ENCODE peak calls at places on chromosomes 7 and 10, in four cellular contexts. One of them, this sample, is unnamed.

GRCh38 chr10:33719005-33719703 is 384.7 kb upstream of the NRP1 start:
- DNase-seq in GM12878: no peak
- DNase-seq in astrocyte: no peak
- DNase-seq in CD8-positive, alpha-beta memory T cell: no peak
- DNase-seq in this sample: no peak

GRCh38 chr10:3812141-3812540 is 27.1 kb upstream of the KLF6 start:
- DNase-seq in astrocyte: no peak
- DNase-seq in CD8-positive, alpha-beta memory T cell: no peak
- DNase-seq in GM12878: no peak
- DNase-seq in this sample: no peak

GRCh38 chr10:29535012-29535777 is 99.6 kb downstream of the SVIL start:
- DNase-seq in astrocyte: peak; percentile 92
- DNase-seq in CD8-positive, alpha-beta memory T cell: no peak
- DNase-seq in GM12878: no peak
- DNase-seq in this sample: peak; percentile 42

GRCh38 chr7:146875222-146875785 is 758.7 kb downstream of the CNTNAP2 start:
- DNase-seq in CD8-positive, alpha-beta memory T cell: no peak
- DNase-seq in GM12878: no peak
- DNase-seq in astrocyte: no peak
- DNase-seq in this sample: no peak

GRCh38 chr10:127024655-127025054 is 119.4 kb downstream of the DOCK1 start:
- DNase-seq in GM12878: no peak
- DNase-seq in astrocyte: no peak
- DNase-seq in CD8-positive, alpha-beta memory T cell: no peak
- DNase-seq in this sample: no peak

GRCh38 chr7:113099284-113099919 is 12.8 kb upstream of the GPR85 start:
- DNase-seq in GM12878: no peak
- DNase-seq in CD8-positive, alpha-beta memory T cell: no peak
- DNase-seq in astrocyte: no peak
- DNase-seq in this sample: peak; percentile 78

GRCh38 chr7:157299613-157300405 is 37.0 kb upstream of the DNAJB6 start:
- DNase-seq in CD8-positive, alpha-beta memory T cell: peak; percentile 63
- DNase-seq in astrocyte: no peak
- DNase-seq in GM12878: no peak
- DNase-seq in this sample: no peak

GRCh38 chr7:14687777-14688176 is 214.8 kb downstream of the DGKB start:
- DNase-seq in GM12878: no peak
- DNase-seq in CD8-positive, alpha-beta memory T cell: no peak
- DNase-seq in astrocyte: peak; percentile 58
- DNase-seq in this sample: no peak

GRCh38 chr7:157302314-157302711 is 34.5 kb upstream of the DNAJB6 start:
- DNase-seq in GM12878: peak; percentile 87
- DNase-seq in CD8-positive, alpha-beta memory T cell: peak; percentile 88
- DNase-seq in astrocyte: peak; percentile 19
- DNase-seq in this sample: no peak

GRCh38 chr10:100579691-100580090 is 43.9 kb downstream of the HIF1AN start:
- DNase-seq in CD8-positive, alpha-beta memory T cell: no peak
- DNase-seq in astrocyte: no peak
- DNase-seq in GM12878: no peak
- DNase-seq in this sample: no peak

GRCh38 chr10:110860576-110861241 is 11.0 kb upstream of the PDCD4 start:
- DNase-seq in CD8-positive, alpha-beta memory T cell: peak; percentile 84
- DNase-seq in GM12878: peak; percentile 90
- DNase-seq in astrocyte: no peak
- DNase-seq in this sample: peak; percentile 59

GRCh38 chr7:131108212-131108980 is 219.3 kb upstream of the MKLN1 start:
- DNase-seq in CD8-positive, alpha-beta memory T cell: peak; percentile 86
- DNase-seq in astrocyte: no peak
- DNase-seq in GM12878: no peak
- DNase-seq in this sample: no peak

GRCh38 chr10:103874730-103875129 is 19.4 kb upstream of the SH3PXD2A start:
- DNase-seq in CD8-positive, alpha-beta memory T cell: no peak
- DNase-seq in astrocyte: no peak
- DNase-seq in GM12878: no peak
- DNase-seq in this sample: no peak

GRCh38 chr7:33423646-33424020 is 294.3 kb downstream of the BBS9 start:
- DNase-seq in GM12878: peak; percentile 24
- DNase-seq in astrocyte: no peak
- DNase-seq in CD8-positive, alpha-beta memory T cell: no peak
- DNase-seq in this sample: no peak

GRCh38 chr7:17123020-17123419 is 175.4 kb upstream of the AHR start:
- DNase-seq in CD8-positive, alpha-beta memory T cell: no peak
- DNase-seq in astrocyte: peak; percentile 91
- DNase-seq in GM12878: peak; percentile 34
- DNase-seq in this sample: no peak

GRCh38 chr10:116722736-116723427 is 19.5 kb downstream of the HSPA12A start:
- DNase-seq in CD8-positive, alpha-beta memory T cell: no peak
- DNase-seq in GM12878: no peak
- DNase-seq in astrocyte: no peak
- DNase-seq in this sample: no peak

GRCh38 chr10:79434223-79434687 is 11.2 kb downstream of the ZCCHC24 start:
- DNase-seq in astrocyte: peak; percentile 69
- DNase-seq in CD8-positive, alpha-beta memory T cell: no peak
- DNase-seq in GM12878: no peak
- DNase-seq in this sample: no peak

GRCh38 chr7:79732535-79732934 is 279.1 kb upstream of the MAGI2 start:
- DNase-seq in astrocyte: no peak
- DNase-seq in CD8-positive, alpha-beta memory T cell: no peak
- DNase-seq in GM12878: no peak
- DNase-seq in this sample: no peak

GRCh38 chr7:19754521-19755116 is 18.8 kb downstream of the TMEM196 start:
- DNase-seq in GM12878: peak; percentile 15
- DNase-seq in CD8-positive, alpha-beta memory T cell: peak; percentile 2
- DNase-seq in astrocyte: no peak
- DNase-seq in this sample: peak; percentile 22

GRCh38 chr7:21945374-21946227 is at the start of gene CDCA7L:
- DNase-seq in astrocyte: peak; percentile 60
- DNase-seq in GM12878: peak; percentile 32
- DNase-seq in CD8-positive, alpha-beta memory T cell: peak; percentile 34
- DNase-seq in this sample: peak; percentile 81

GRCh38 chr7:4803397-4804241 is 28.2 kb downstream of the AP5Z1 start:
- DNase-seq in CD8-positive, alpha-beta memory T cell: no peak
- DNase-seq in GM12878: no peak
- DNase-seq in astrocyte: no peak
- DNase-seq in this sample: no peak

GRCh38 chr7:14233898-14234174 is 244.4 kb upstream of the ETV1 start:
- DNase-seq in CD8-positive, alpha-beta memory T cell: no peak
- DNase-seq in astrocyte: no peak
- DNase-seq in GM12878: no peak
- DNase-seq in this sample: no peak

GRCh38 chr10:129883029-129883428 is 81.0 kb downstream of the EBF3 start:
- DNase-seq in CD8-positive, alpha-beta memory T cell: no peak
- DNase-seq in GM12878: no peak
- DNase-seq in astrocyte: no peak
- DNase-seq in this sample: no peak

GRCh38 chr10:12360461-12360860 is 11.1 kb downstream of the CAMK1D start:
- DNase-seq in astrocyte: no peak
- DNase-seq in CD8-positive, alpha-beta memory T cell: no peak
- DNase-seq in GM12878: no peak
- DNase-seq in this sample: no peak

GRCh38 chr10:125002044-125002422 is 60.1 kb downstream of the ZRANB1 start:
- DNase-seq in astrocyte: no peak
- DNase-seq in CD8-positive, alpha-beta memory T cell: no peak
- DNase-seq in GM12878: no peak
- DNase-seq in this sample: no peak

DNA sequence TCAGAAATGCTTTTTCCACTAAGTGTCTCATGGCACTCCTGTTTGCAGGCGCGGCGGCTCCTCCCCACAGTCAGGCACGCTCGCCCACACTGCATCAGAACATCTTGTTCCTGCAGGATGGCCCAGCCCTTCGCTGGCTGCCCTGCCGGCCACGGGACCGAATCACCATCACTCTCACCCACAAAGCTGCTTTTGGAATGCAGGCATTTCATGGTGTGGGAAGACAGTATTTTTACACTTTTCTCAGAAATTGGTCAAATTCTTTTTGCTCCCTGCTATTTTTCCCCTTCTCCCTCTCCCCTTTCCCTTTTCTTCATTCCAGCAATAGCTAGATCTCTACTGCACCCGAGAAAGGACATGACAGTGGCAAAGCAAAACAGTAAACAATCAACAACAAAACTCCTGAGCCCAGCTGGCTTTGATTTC is 176.0 kb upstream of the TNS3 start:
- DNase-seq in GM12878: no peak
- DNase-seq in astrocyte: peak; percentile 89
- DNase-seq in CD8-positive, alpha-beta memory T cell: no peak
- DNase-seq in this sample: no peak
- H3K27ac ChIP-seq in GM12878: no peak overlapping the region
- H3K27ac ChIP-seq in astrocyte: peak overlapping the region; percentile 33
- H3K27ac ChIP-seq in CD8-positive, alpha-beta memory T cell: no peak overlapping the region
- H3K27ac ChIP-seq in this sample: peak overlapping the region; percentile 52

GRCh38 chr7:66099232-66099550 is 15.5 kb upstream of the CRCP start:
- DNase-seq in astrocyte: no peak
- DNase-seq in GM12878: no peak
- DNase-seq in CD8-positive, alpha-beta memory T cell: no peak
- DNase-seq in this sample: no peak
- H3K27ac ChIP-seq in astrocyte: no peak overlapping the region
- H3K27ac ChIP-seq in GM12878: no peak overlapping the region
- H3K27ac ChIP-seq in CD8-positive, alpha-beta memory T cell: no peak overlapping the region
- H3K27ac ChIP-seq in this sample: no peak overlapping the region

DNA sequence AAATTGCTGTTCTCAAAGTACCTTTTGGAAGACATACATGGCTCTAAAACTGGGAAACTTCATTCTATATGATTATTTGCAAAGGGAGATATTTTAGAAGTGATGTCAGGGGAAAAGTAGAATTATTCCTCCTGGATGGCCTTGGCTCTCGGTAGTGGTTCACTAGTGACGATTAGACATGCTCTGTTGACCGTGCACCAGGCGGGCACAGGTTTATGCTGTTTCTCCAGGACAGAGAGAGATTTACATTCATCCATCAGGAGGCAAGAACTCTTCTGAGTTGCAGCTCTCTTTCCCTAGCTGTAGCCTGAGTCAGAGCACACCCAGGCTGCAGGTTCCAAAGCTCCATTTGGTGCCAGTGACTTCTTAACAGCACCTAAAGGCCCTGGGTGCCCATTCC is 184.9 kb upstream of the WDR11 start:
- DNase-seq in astrocyte: no peak
- DNase-seq in GM12878: no peak
- DNase-seq in CD8-positive, alpha-beta memory T cell: no peak
- DNase-seq in this sample: no peak
- H3K27ac ChIP-seq in astrocyte: no peak overlapping the region
- H3K27ac ChIP-seq in GM12878: no peak overlapping the region
- H3K27ac ChIP-seq in CD8-positive, alpha-beta memory T cell: no peak overlapping the region
- H3K27ac ChIP-seq in this sample: no peak overlapping the region

GRCh38 chr7:85097844-85098243 is 89.0 kb downstream of the SEMA3D start:
- DNase-seq in GM12878: no peak
- DNase-seq in CD8-positive, alpha-beta memory T cell: no peak
- DNase-seq in astrocyte: no peak
- DNase-seq in this sample: no peak

GRCh38 chr7:85094046-85094720 is 92.7 kb downstream of the SEMA3D start:
- DNase-seq in GM12878: no peak
- DNase-seq in astrocyte: peak; percentile 55
- DNase-seq in CD8-positive, alpha-beta memory T cell: no peak
- DNase-seq in this sample: no peak

GRCh38 chr7:85091568-85091928 is 95.3 kb downstream of the SEMA3D start:
- DNase-seq in GM12878: no peak
- DNase-seq in astrocyte: no peak
- DNase-seq in CD8-positive, alpha-beta memory T cell: no peak
- DNase-seq in this sample: no peak

GRCh38 chr7:85095357-85095756 is 91.5 kb downstream of the SEMA3D start:
- DNase-seq in GM12878: no peak
- DNase-seq in CD8-positive, alpha-beta memory T cell: no peak
- DNase-seq in astrocyte: no peak
- DNase-seq in this sample: no peak

DNA sequence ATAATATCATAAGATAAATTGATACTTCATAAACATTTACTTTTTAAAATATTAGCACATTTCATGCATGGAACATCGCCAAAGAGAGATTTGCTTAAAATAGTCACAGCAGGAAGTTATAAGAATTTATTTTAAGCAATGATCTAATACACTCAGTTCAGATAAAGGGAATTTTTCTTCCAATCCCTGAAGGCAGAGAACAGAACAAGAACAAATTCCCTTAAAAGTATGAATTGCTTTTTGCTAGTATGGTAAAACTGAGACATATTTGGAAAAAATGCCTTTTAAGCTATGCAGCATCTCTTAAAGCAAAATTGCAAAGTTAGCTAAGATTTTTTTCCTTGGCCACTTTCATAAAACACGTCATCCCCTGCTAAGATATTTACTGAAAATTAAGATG is 91.0 kb downstream of the SEMA3D start:
- DNase-seq in CD8-positive, alpha-beta memory T cell: no peak
- DNase-seq in astrocyte: no peak
- DNase-seq in GM12878: no peak
- DNase-seq in this sample: no peak
- H3K27ac ChIP-seq in CD8-positive, alpha-beta memory T cell: no peak overlapping the region
- H3K27ac ChIP-seq in astrocyte: no peak overlapping the region
- H3K27ac ChIP-seq in GM12878: no peak overlapping the region
- H3K27ac ChIP-seq in this sample: no peak overlapping the region